ENCODE peak calls at places on chromosomes 13 and 19, in five cellular contexts. O, P, L, H and E are unnamed samples.

GRCh38 chr19:13100871-13101589 is 1.6 kb downstream of the LYL1 start:
- DNase-seq in O (no peak), P (no peak), L (no peak), H (no peak), E (no peak)

GRCh38 chr13:113041821-113042335 is 63.7 kb upstream of the F7 start:
- DNase-seq in O (no peak), P (no peak), L (no peak), H (no peak), E (no peak)

GRCh38 chr19:43779820-43780219 is 953 bp downstream of the KCNN4 start:
- DNase-seq in O (no peak), P (no peak), L (no peak), H (no peak), E (no peak)

GRCh38 chr13:73198888-73199497 is 140.2 kb downstream of the KLF5 start:
- DNase-seq in O (no peak), P (no peak), L (no peak), H (no peak), E (no peak)

GRCh38 chr13:35716644-35717170 is 240.2 kb upstream of the MAB21L1 start:
- DNase-seq in O (no peak), P (no peak), L (no peak), H (no peak), E (no peak)

GRCh38 chr13:92461402-92461801 is 765.2 kb upstream of the GPC6 start:
- DNase-seq in O (no peak), P (no peak), L (no peak), H (no peak), E (no peak)

GRCh38 chr19:6458695-6459355 is 767 bp downstream of the SLC25A23 start:
- DNase-seq in O (no peak), P (no peak), L (no peak), H (no peak), E (no peak)

GRCh38 chr19:32469796-32470195 is 64.2 kb downstream of the DPY19L3 start:
- DNase-seq in O (no peak), P (no peak), L (no peak), H (peak; percentile 50), E (no peak)

GRCh38 chr13:26497991-26498423 is 59.5 kb upstream of the WASF3 start:
- DNase-seq in O (no peak), P (peak; percentile 10), L (no peak), H (peak; percentile 91), E (no peak)

GRCh38 chr13:67186985-67187569 is 43.1 kb downstream of the PCDH9 start:
- DNase-seq in O (no peak), P (no peak), L (no peak), H (no peak), E (no peak)

GRCh38 chr19:9615828-9616227 is 5.2 kb downstream of the ZNF561 start:
- DNase-seq in O (no peak), P (no peak), L (no peak), H (no peak), E (no peak)

GRCh38 chr19:14004619-14005380 is 1.3 kb downstream of the RFX1 start:
- DNase-seq in O (no peak), P (no peak), L (no peak), H (no peak), E (no peak)

GRCh38 chr13:21208755-21209154 is 32.3 kb downstream of the MRPL57 start:
- DNase-seq in O (no peak), P (no peak), L (no peak), H (no peak), E (no peak)

GRCh38 chr19:28148554-28148953 is 1064.4 kb downstream of the UQCRFS1 start:
- DNase-seq in O (no peak), P (no peak), L (no peak), H (no peak), E (no peak)

GRCh38 chr19:1935484-1936208 is 5.3 kb upstream of the CSNK1G2 start:
- DNase-seq in O (peak; percentile 5), P (peak; percentile 30), L (no peak), H (peak; percentile 30), E (no peak)

GRCh38 chr19:44807162-44807561 is 1.7 kb upstream of the BCAM start:
- DNase-seq in O (peak; percentile 30), P (no peak), L (no peak), H (no peak), E (no peak)

GRCh38 chr13:106499905-106500304 is 35.6 kb downstream of the EFNB2 start:
- DNase-seq in O (no peak), P (no peak), L (no peak), H (no peak), E (no peak)

GRCh38 chr19:10228925-10229324 is 2.2 kb downstream of the S1PR2 start:
- DNase-seq in O (no peak), P (no peak), L (no peak), H (no peak), E (no peak)

GRCh38 chr19:703651-704446 is 4.9 kb upstream of the PALM start:
- DNase-seq in O (no peak), P (peak; percentile 72), L (peak; percentile 46), H (peak; percentile 12), E (no peak)

GRCh38 chr13:95136638-95137037 is 164.6 kb downstream of the ABCC4 start:
- DNase-seq in O (no peak), P (no peak), L (no peak), H (no peak), E (no peak)

GRCh38 chr13:40292108-40292507 is 374.3 kb downstream of the FOXO1 start:
- DNase-seq in O (no peak), P (no peak), L (no peak), H (no peak), E (no peak)

GRCh38 chr19:41997121-41997850 is 3.3 kb upstream of the ATP1A3 start:
- DNase-seq in O (no peak), P (peak; percentile 75), L (no peak), H (peak; percentile 10), E (no peak)

GRCh38 chr19:44303976-44304568 is 753 bp downstream of the ZNF235 start:
- DNase-seq in O (no peak), P (peak; percentile 35), L (no peak), H (peak; percentile 29), E (no peak)

GRCh38 chr13:76944457-76944856 is 3.9 kb upstream of the ACOD1 start:
- DNase-seq in O (no peak), P (peak; percentile 27), L (no peak), H (peak; percentile 49), E (no peak)

GRCh38 chr13:19838726-19839342 is 24.6 kb downstream of the ZMYM5 start:
- DNase-seq in O (no peak), P (no peak), L (no peak), H (no peak), E (no peak)

GRCh38 chr13:102197193-102197592 is 204.7 kb downstream of the FGF14 start:
- DNase-seq in O (no peak), P (peak; percentile 19), L (no peak), H (no peak), E (no peak)

GRCh38 chr19:35975608-35976214 is 19.3 kb upstream of the SDHAF1 start:
- DNase-seq in O (no peak), P (peak; percentile 37), L (no peak), H (no peak), E (no peak)

GRCh38 chr13:35479223-35479536 is 2.7 kb upstream of the MAB21L1 start:
- DNase-seq in O (no peak), P (no peak), L (no peak), H (no peak), E (no peak)

GRCh38 chr13:48892311-48892710 is 83.4 kb upstream of the FNDC3A start:
- DNase-seq in O (no peak), P (peak; percentile 50), L (no peak), H (peak; percentile 83), E (no peak)

GRCh38 chr19:45816236-45817009 is 1.3 kb upstream of the RSPH6A start:
- DNase-seq in O (no peak), P (no peak), L (no peak), H (no peak), E (no peak)

GRCh38 chr13:45325806-45326205 is 15.2 kb downstream of the TPT1 start:
- DNase-seq in O (no peak), P (peak; percentile 80), L (no peak), H (peak; percentile 84), E (no peak)

GRCh38 chr13:40389081-40389641 is 277.3 kb downstream of the FOXO1 start:
- DNase-seq in O (no peak), P (no peak), L (peak; percentile 38), H (no peak), E (no peak)

GRCh38 chr19:58394821-58395219 is 636 bp upstream of the RNF225 start:
- DNase-seq in O (no peak), P (peak; percentile 28), L (no peak), H (no peak), E (no peak)

GRCh38 chr19:54312436-54313362 is at the start of gene LILRA5:
- DNase-seq in O (no peak), P (no peak), L (no peak), H (no peak), E (no peak)

GRCh38 chr19:53195265-53195879 is 2.2 kb upstream of the ZNF665 start:
- DNase-seq in O (peak; percentile 91), P (peak; percentile 84), L (peak; percentile 64), H (peak; percentile 67), E (no peak)